ENCODE peak calls at places on chromosomes 4 and X, in six cellular contexts. One of them, this sample, is unnamed.

GRCh38 chr4:88533937-88534750 is 10.6 kb upstream of the PYURF start:
- DNase-seq in thoracic aorta: no peak
- DNase-seq in astrocyte of the spinal cord: peak; percentile 85
- DNase-seq in ovary: no peak
- DNase-seq in tibial nerve: no peak
- DNase-seq in tibial artery: no peak
- DNase-seq in this sample: peak; percentile 89

GRCh38 chrX:120462370-120462769 is 6.7 kb downstream of the LAMP2 start:
- DNase-seq in thoracic aorta: no peak
- DNase-seq in astrocyte of the spinal cord: no peak
- DNase-seq in ovary: no peak
- DNase-seq in tibial nerve: no peak
- DNase-seq in tibial artery: no peak
- DNase-seq in this sample: no peak

GRCh38 chrX:115960440-115961084 is 210.0 kb upstream of the AGTR2 start:
- DNase-seq in thoracic aorta: no peak
- DNase-seq in astrocyte of the spinal cord: no peak
- DNase-seq in ovary: no peak
- DNase-seq in tibial nerve: no peak
- DNase-seq in tibial artery: no peak
- DNase-seq in this sample: peak; percentile 84

GRCh38 chr4:22551550-22551949 is 35.7 kb upstream of the ADGRA3 start:
- DNase-seq in thoracic aorta: no peak
- DNase-seq in astrocyte of the spinal cord: no peak
- DNase-seq in ovary: no peak
- DNase-seq in tibial nerve: no peak
- DNase-seq in tibial artery: no peak
- DNase-seq in this sample: no peak

GRCh38 chr4:86482851-86483490 is 111.1 kb upstream of the PTPN13 start:
- DNase-seq in thoracic aorta: no peak
- DNase-seq in astrocyte of the spinal cord: peak; percentile 48
- DNase-seq in ovary: no peak
- DNase-seq in tibial nerve: no peak
- DNase-seq in tibial artery: no peak
- DNase-seq in this sample: no peak

GRCh38 chr4:123361195-123361861 is 35.3 kb upstream of the SPRY1 start:
- DNase-seq in thoracic aorta: peak; percentile 17
- DNase-seq in astrocyte of the spinal cord: peak; percentile 87
- DNase-seq in ovary: no peak
- DNase-seq in tibial nerve: no peak
- DNase-seq in tibial artery: no peak
- DNase-seq in this sample: peak; percentile 58

GRCh38 chr4:683982-684571 is 4.9 kb downstream of the SLC49A3 start:
- DNase-seq in thoracic aorta: no peak
- DNase-seq in astrocyte of the spinal cord: peak; percentile 57
- DNase-seq in ovary: peak; percentile 48
- DNase-seq in tibial nerve: peak; percentile 42
- DNase-seq in tibial artery: peak; percentile 58
- DNase-seq in this sample: peak; percentile 72

GRCh38 chr4:33959519-33959918 is 2284.8 kb downstream of the ARAP2 start:
- DNase-seq in thoracic aorta: no peak
- DNase-seq in astrocyte of the spinal cord: peak; percentile 72
- DNase-seq in ovary: no peak
- DNase-seq in tibial nerve: no peak
- DNase-seq in tibial artery: no peak
- DNase-seq in this sample: no peak

GRCh38 chr4:158771776-158772175 is 3.0 kb downstream of the FNIP2 start:
- DNase-seq in thoracic aorta: no peak
- DNase-seq in astrocyte of the spinal cord: no peak
- DNase-seq in ovary: no peak
- DNase-seq in tibial nerve: no peak
- DNase-seq in tibial artery: no peak
- DNase-seq in this sample: no peak

GRCh38 chr4:174091130-174091529 is 192.3 kb downstream of the FBXO8 start:
- DNase-seq in thoracic aorta: no peak
- DNase-seq in astrocyte of the spinal cord: no peak
- DNase-seq in ovary: no peak
- DNase-seq in tibial nerve: no peak
- DNase-seq in tibial artery: no peak
- DNase-seq in this sample: no peak

GRCh38 chrX:155071694-155072215 is 447 bp downstream of the BRCC3 start:
- DNase-seq in thoracic aorta: no peak
- DNase-seq in astrocyte of the spinal cord: no peak
- DNase-seq in ovary: peak; percentile 32
- DNase-seq in tibial nerve: no peak
- DNase-seq in tibial artery: no peak
- DNase-seq in this sample: no peak

GRCh38 chr4:87807402-87807801 is 8.0 kb downstream of the IBSP start:
- DNase-seq in thoracic aorta: no peak
- DNase-seq in astrocyte of the spinal cord: no peak
- DNase-seq in ovary: no peak
- DNase-seq in tibial nerve: no peak
- DNase-seq in tibial artery: no peak
- DNase-seq in this sample: peak; percentile 55

GRCh38 chrX:53193093-53193492 is 31.9 kb downstream of the KDM5C start:
- DNase-seq in thoracic aorta: no peak
- DNase-seq in astrocyte of the spinal cord: no peak
- DNase-seq in ovary: no peak
- DNase-seq in tibial nerve: no peak
- DNase-seq in tibial artery: no peak
- DNase-seq in this sample: no peak

GRCh38 chrX:152865232-152865920 is 32.5 kb upstream of the ZNF185 start:
- DNase-seq in thoracic aorta: no peak
- DNase-seq in astrocyte of the spinal cord: no peak
- DNase-seq in ovary: no peak
- DNase-seq in tibial nerve: no peak
- DNase-seq in tibial artery: peak; percentile 20
- DNase-seq in this sample: no peak

GRCh38 chr4:140046573-140046972 is 107.4 kb downstream of the MAML3 start:
- DNase-seq in thoracic aorta: no peak
- DNase-seq in astrocyte of the spinal cord: no peak
- DNase-seq in ovary: no peak
- DNase-seq in tibial nerve: no peak
- DNase-seq in tibial artery: no peak
- DNase-seq in this sample: no peak

GRCh38 chr4:47705326-47705981 is 132.4 kb downstream of the CORIN start:
- DNase-seq in thoracic aorta: no peak
- DNase-seq in astrocyte of the spinal cord: peak; percentile 38
- DNase-seq in ovary: no peak
- DNase-seq in tibial nerve: no peak
- DNase-seq in tibial artery: no peak
- DNase-seq in this sample: peak; percentile 30

GRCh38 chrX:65195621-65196020 is 219.4 kb upstream of the ZC4H2 start:
- DNase-seq in thoracic aorta: no peak
- DNase-seq in astrocyte of the spinal cord: no peak
- DNase-seq in ovary: no peak
- DNase-seq in tibial nerve: no peak
- DNase-seq in tibial artery: no peak
- DNase-seq in this sample: no peak

GRCh38 chrX:48505481-48505880 is 3.3 kb upstream of the PORCN start:
- DNase-seq in thoracic aorta: no peak
- DNase-seq in astrocyte of the spinal cord: no peak
- DNase-seq in ovary: no peak
- DNase-seq in tibial nerve: no peak
- DNase-seq in tibial artery: no peak
- DNase-seq in this sample: no peak

GRCh38 chrX:17291998-17292658 is 82.9 kb upstream of the NHS start:
- DNase-seq in thoracic aorta: no peak
- DNase-seq in astrocyte of the spinal cord: no peak
- DNase-seq in ovary: no peak
- DNase-seq in tibial nerve: no peak
- DNase-seq in tibial artery: peak; percentile 18
- DNase-seq in this sample: no peak

GRCh38 chrX:49876750-49877149 is 2.5 kb upstream of the USP27X start:
- DNase-seq in thoracic aorta: no peak
- DNase-seq in astrocyte of the spinal cord: peak; percentile 8
- DNase-seq in ovary: no peak
- DNase-seq in tibial nerve: no peak
- DNase-seq in tibial artery: no peak
- DNase-seq in this sample: peak; percentile 40

GRCh38 chr4:79723507-79723906 is 315.5 kb upstream of the GK2 start:
- DNase-seq in thoracic aorta: no peak
- DNase-seq in astrocyte of the spinal cord: no peak
- DNase-seq in ovary: no peak
- DNase-seq in tibial nerve: no peak
- DNase-seq in tibial artery: no peak
- DNase-seq in this sample: no peak

GRCh38 chr4:157096439-157096838 is 20.5 kb downstream of the GLRB start:
- DNase-seq in thoracic aorta: no peak
- DNase-seq in astrocyte of the spinal cord: no peak
- DNase-seq in ovary: no peak
- DNase-seq in tibial nerve: no peak
- DNase-seq in tibial artery: no peak
- DNase-seq in this sample: no peak

GRCh38 chr4:5045099-5045498 is 6.2 kb upstream of the STK32B start:
- DNase-seq in thoracic aorta: no peak
- DNase-seq in astrocyte of the spinal cord: peak; percentile 43
- DNase-seq in ovary: no peak
- DNase-seq in tibial nerve: no peak
- DNase-seq in tibial artery: peak; percentile 55
- DNase-seq in this sample: no peak

GRCh38 chr4:34258176-34258575 is 1986.1 kb downstream of the ARAP2 start:
- DNase-seq in thoracic aorta: no peak
- DNase-seq in astrocyte of the spinal cord: no peak
- DNase-seq in ovary: no peak
- DNase-seq in tibial nerve: no peak
- DNase-seq in tibial artery: no peak
- DNase-seq in this sample: no peak

GRCh38 chr4:144565558-144566195 is 80.3 kb upstream of the HHIP start:
- DNase-seq in thoracic aorta: no peak
- DNase-seq in astrocyte of the spinal cord: peak; percentile 46
- DNase-seq in ovary: no peak
- DNase-seq in tibial nerve: no peak
- DNase-seq in tibial artery: no peak
- DNase-seq in this sample: no peak

DNA sequence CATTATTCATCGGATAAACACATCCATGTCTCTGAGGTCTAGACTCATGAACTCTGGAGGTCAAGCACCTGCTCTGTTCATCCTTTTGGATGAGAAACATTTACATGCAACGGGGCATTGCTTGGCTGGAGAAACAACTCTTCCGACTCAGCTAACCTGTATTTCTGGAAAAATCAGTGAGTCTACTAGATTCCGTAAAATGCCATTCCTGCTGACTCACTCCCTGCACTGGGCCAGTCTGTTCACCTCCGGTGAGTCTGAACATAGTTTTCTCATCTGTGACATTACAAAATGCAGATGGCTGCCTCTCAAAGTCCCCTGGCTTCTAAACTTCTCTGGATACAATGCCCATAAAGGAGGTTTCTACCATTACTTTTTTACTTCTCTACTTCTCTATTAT is 185.7 kb upstream of the HS3ST1 start:
- DNase-seq in thoracic aorta: no peak
- DNase-seq in astrocyte of the spinal cord: peak; percentile 38
- DNase-seq in ovary: no peak
- DNase-seq in tibial nerve: no peak
- DNase-seq in tibial artery: no peak
- DNase-seq in this sample: peak; percentile 98
- H3K4me3 ChIP-seq in thoracic aorta: no peak overlapping the region
- H3K4me3 ChIP-seq in astrocyte of the spinal cord: no peak overlapping the region
- H3K4me3 ChIP-seq in ovary: no peak overlapping the region
- H3K4me3 ChIP-seq in tibial nerve: no peak overlapping the region
- H3K4me3 ChIP-seq in tibial artery: no peak overlapping the region
- H3K4me3 ChIP-seq in this sample: no peak overlapping the region

DNA sequence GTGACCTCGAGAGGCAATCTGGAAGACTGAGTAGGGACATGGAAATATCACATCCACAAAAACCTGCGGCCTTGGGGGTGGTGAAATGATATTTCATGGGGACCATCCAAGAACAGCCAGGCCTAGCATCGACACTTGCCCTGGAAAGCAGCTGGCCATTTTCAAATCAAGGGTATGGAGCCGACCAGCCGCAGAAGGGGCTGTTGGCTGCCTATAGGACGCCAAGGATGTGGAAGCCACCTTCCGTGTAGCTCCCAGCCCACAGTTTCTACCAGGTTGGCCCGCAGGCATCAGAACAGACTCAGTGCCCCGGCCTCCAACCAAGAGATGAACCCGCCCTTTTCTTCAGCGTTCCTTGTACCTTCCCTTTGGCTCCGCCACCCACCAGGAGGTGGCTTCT is 5.4 kb upstream of the LOC101059915 start:
- DNase-seq in thoracic aorta: no peak
- DNase-seq in astrocyte of the spinal cord: no peak
- DNase-seq in ovary: no peak
- DNase-seq in tibial nerve: no peak
- DNase-seq in tibial artery: no peak
- DNase-seq in this sample: no peak
- TF ChIP-seq CTCF in thoracic aorta: no peak
- TF ChIP-seq CTCF in astrocyte of the spinal cord: no peak
- TF ChIP-seq CTCF in ovary: no peak
- TF ChIP-seq CTCF in tibial nerve: no peak
- TF ChIP-seq CTCF in tibial artery: no peak
- TF ChIP-seq CTCF in this sample: no peak

DNA sequence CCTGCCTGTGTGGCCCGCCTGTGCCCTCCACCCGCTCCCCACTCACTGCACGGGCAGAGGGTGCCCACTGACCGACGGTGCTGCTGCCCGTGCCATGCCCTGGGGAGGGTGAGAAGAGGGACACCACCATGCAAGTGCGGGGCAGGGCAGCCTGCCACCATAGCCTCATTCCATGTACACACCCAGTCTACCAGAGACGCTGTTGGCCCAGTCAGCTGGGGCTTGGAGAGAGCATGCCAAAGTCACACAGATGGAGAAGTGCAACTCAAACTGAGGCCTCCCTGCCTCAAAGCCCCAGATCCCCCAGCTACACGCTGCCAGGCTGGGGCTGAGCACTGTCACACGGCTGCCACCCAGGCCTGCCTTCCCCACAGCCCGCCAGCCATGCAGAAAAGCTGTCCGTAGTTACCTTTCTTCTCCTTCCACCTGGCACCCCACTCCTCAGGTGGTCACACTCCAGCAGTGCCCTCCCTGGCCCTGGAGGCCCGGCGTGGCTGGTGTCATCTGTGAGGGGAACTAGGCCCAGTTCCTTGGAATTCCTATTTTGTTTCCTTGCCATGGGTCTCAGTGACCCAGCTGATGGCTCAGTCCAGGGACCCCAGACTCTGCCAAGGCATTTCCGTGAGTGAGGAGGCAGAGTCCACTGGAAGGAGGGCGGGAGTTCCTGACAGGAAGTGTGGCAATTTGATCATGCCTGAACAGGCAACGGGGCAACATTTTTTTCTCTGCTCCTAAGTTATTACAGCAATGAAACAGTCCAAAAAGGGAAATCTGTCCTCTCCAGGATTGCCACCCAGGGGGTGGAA is at the start of gene SLC2A9:
- DNase-seq in thoracic aorta: no peak
- DNase-seq in astrocyte of the spinal cord: no peak
- DNase-seq in ovary: no peak
- DNase-seq in tibial nerve: no peak
- DNase-seq in tibial artery: peak; percentile 59
- DNase-seq in this sample: peak; percentile 91
- H3K4me3 ChIP-seq in thoracic aorta: peak within 1 kb of the TSS; percentile 37
- H3K4me3 ChIP-seq in astrocyte of the spinal cord: no peak within 1 kb of the TSS
- H3K4me3 ChIP-seq in ovary: no peak within 1 kb of the TSS
- H3K4me3 ChIP-seq in tibial nerve: peak within 1 kb of the TSS; percentile 26
- H3K4me3 ChIP-seq in tibial artery: no peak within 1 kb of the TSS
- H3K4me3 ChIP-seq in this sample: peak within 1 kb of the TSS; percentile 44

DNA sequence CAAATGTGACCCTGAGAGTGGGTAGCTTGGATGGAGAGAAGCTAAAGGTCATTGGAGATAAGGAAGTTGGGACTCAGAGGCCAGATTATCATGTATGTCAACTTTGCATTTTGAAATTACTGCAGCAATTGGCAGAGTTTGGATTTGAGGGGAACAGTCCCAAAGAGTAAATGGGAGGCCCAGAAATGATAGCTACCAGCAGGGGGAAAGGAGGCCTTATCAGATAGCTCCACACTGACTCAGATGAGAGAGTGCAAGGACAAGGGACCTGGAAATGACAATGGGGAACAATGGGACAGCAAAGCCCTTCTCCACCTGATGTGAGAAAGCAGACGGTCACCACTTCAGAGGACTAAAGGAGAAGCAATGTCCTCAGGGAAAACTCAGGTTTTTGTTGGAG is 201.5 kb upstream of the JADE1 start:
- DNase-seq in thoracic aorta: no peak
- DNase-seq in astrocyte of the spinal cord: no peak
- DNase-seq in ovary: no peak
- DNase-seq in tibial nerve: no peak
- DNase-seq in tibial artery: no peak
- DNase-seq in this sample: no peak
- TF ChIP-seq CTCF in thoracic aorta: no peak
- TF ChIP-seq CTCF in astrocyte of the spinal cord: no peak
- TF ChIP-seq CTCF in ovary: no peak
- TF ChIP-seq CTCF in tibial nerve: no peak
- TF ChIP-seq CTCF in tibial artery: no peak
- TF ChIP-seq CTCF in this sample: no peak

This sample was measured in epithelial cell of esophagus.